ENCODE peak calls at places on chromosomes 3 and 15, in four cellular contexts. U is IMR-90, M is A549, W is GM12878. F is an unnamed sample.

GRCh38 chr3:32157600-32158264 is 51.3 kb downstream of the GPD1L start:
- DNase-seq in W (no peak), M (no peak), U (no peak), F (no peak)

GRCh38 chr3:31754575-31755278 is 222.0 kb downstream of the STT3B start:
- DNase-seq in W (peak), M (no peak), U (no peak), F (no peak)

GRCh38 chr3:178485756-178486155 is 50.5 kb upstream of the KCNMB2 start:
- DNase-seq in U (peak), M (no peak), W (no peak), F (no peak)

GRCh38 chr3:129688310-129688895 is 81.9 kb upstream of the PLXND1 start:
- DNase-seq in M (peak), U (peak), W (no peak), F (no peak)

GRCh38 chr3:1693145-1693544 is 405.5 kb upstream of the CNTN4 start:
- DNase-seq in M (no peak), W (no peak), U (no peak), F (no peak)

GRCh38 chr3:45002680-45003079 is 23.4 kb upstream of the CLEC3B start:
- DNase-seq in U (no peak), W (no peak), M (no peak), F (no peak)

GRCh38 chr3:156148946-156149348 is 28.6 kb downstream of the KCNAB1 start:
- DNase-seq in M (no peak), W (no peak), U (peak), F (peak)

GRCh38 chr3:77475545-77475944 is 435.6 kb downstream of the ROBO2 start:
- DNase-seq in M (no peak), W (no peak), U (no peak), F (no peak)

GRCh38 chr3:30623375-30623774 is 17.0 kb downstream of the TGFBR2 start:
- DNase-seq in M (no peak), W (no peak), U (peak), F (no peak)

GRCh38 chr3:127015282-127016042 is 32.5 kb downstream of the PLXNA1 start:
- DNase-seq in W (peak), U (no peak), M (peak), F (peak)

GRCh38 chr15:22917556-22917955 is 62.6 kb downstream of the CYFIP1 start:
- DNase-seq in W (no peak), U (no peak), M (no peak), F (no peak)

GRCh38 chr3:46564190-46565112 is 1.7 kb downstream of the LRRC2 start:
- DNase-seq in U (no peak), W (no peak), M (no peak), F (no peak)

GRCh38 chr15:24877174-24877573 is 77.6 kb upstream of the SNRPN start:
- DNase-seq in U (peak), W (no peak), M (no peak), F (no peak)

GRCh38 chr15:76312540-76313174 is 1.4 kb upstream of the ETFA start:
- DNase-seq in M (peak), U (peak), W (no peak), F (no peak)

GRCh38 chr3:194103475-194103874 is 32.5 kb upstream of the HES1 start:
- DNase-seq in U (no peak), M (no peak), W (no peak), F (no peak)

GRCh38 chr3:50204804-50205718 is at the start of gene SLC38A3:
- DNase-seq in M (no peak), W (no peak), U (no peak), F (peak)

GRCh38 chr3:176766862-176767261 is 430.4 kb downstream of the TBL1XR1 start:
- DNase-seq in M (no peak), U (no peak), W (no peak), F (no peak)

GRCh38 chr3:47791193-47791855 is 9.6 kb upstream of the SMARCC1 start:
- DNase-seq in M (no peak), W (no peak), U (no peak), F (no peak)
- TF ChIP-seq ELK1 in M (no peak), W (no peak), U (no peak), F (no peak)

DNA sequence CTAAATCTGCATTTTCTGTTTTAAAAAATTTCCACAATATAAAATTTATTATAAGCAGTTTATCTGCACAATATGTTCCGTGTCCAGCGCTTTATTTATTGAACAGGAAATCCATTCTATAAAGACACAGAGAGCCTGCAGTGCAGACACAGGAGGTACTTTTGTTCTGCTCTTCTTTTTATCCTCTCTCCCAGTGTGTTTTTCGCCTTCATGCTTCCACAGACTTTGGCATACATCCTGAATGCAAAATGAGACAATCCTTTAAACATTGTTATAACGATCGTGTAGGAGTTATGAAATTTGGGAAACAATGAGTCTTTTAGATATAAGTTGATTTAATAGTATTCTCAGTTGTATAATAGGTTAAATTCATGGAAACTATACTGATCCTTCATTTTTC is 749.2 kb downstream of the NAALADL2 start:
- DNase-seq in U (no peak), W (no peak), M (no peak), F (no peak)
- TF ChIP-seq ELK1 in U (no peak), W (no peak), M (no peak), F (no peak)

GRCh38 chr15:93929375-93930094 is 301.8 kb upstream of the MCTP2 start:
- DNase-seq in U (peak), M (no peak), W (no peak), F (no peak)
- TF ChIP-seq ELK1 in U (no peak), M (no peak), W (no peak), F (no peak)

GRCh38 chr3:195806211-195806915 is 5.4 kb downstream of the MUC4 start:
- DNase-seq in W (no peak), M (no peak), U (no peak), F (no peak)

GRCh38 chr3:195808741-195809290 is 2.9 kb downstream of the MUC4 start:
- DNase-seq in W (no peak), U (no peak), M (no peak), F (no peak)

GRCh38 chr3:195806916-195807231 is 4.9 kb downstream of the MUC4 start:
- DNase-seq in U (no peak), W (no peak), M (no peak), F (no peak)

GRCh38 chr3:195809291-195809785 is 2.4 kb downstream of the MUC4 start:
- DNase-seq in M (no peak), U (no peak), W (no peak), F (peak)

DNA sequence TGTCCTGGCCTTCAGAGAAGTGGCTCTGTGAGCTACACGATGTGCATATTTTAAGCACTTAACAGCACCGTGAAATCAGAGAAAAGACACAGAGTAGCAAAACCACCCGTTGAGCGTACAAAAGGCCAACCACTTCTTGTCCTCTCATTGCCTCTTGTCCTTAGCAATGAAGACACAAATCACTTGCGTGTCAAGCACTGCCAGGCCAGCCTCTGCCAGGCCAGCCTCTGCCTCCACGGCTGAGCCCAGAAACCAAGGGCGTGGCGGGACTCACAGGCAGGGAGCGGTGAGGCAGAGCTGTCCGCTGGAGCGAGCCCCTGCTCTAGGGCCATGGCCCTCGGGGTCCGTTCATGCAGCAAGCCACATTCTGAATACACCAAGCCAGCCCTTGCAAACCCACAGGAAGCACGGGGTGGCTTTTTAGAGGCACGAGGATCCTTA is 4.0 kb downstream of the MUC4 start:
- DNase-seq in M (no peak), W (no peak), U (no peak), F (no peak)
- TF ChIP-seq ELK1 in M (no peak), W (no peak), U (no peak), F (no peak)

GRCh38 chr3:58577269-58577821 is at the start of gene FAM107A:
- DNase-seq in U (peak), W (no peak), M (peak), F (no peak)
- TF ChIP-seq ELK1 in U (no peak), W (no peak), M (no peak), F (no peak)

DNA sequence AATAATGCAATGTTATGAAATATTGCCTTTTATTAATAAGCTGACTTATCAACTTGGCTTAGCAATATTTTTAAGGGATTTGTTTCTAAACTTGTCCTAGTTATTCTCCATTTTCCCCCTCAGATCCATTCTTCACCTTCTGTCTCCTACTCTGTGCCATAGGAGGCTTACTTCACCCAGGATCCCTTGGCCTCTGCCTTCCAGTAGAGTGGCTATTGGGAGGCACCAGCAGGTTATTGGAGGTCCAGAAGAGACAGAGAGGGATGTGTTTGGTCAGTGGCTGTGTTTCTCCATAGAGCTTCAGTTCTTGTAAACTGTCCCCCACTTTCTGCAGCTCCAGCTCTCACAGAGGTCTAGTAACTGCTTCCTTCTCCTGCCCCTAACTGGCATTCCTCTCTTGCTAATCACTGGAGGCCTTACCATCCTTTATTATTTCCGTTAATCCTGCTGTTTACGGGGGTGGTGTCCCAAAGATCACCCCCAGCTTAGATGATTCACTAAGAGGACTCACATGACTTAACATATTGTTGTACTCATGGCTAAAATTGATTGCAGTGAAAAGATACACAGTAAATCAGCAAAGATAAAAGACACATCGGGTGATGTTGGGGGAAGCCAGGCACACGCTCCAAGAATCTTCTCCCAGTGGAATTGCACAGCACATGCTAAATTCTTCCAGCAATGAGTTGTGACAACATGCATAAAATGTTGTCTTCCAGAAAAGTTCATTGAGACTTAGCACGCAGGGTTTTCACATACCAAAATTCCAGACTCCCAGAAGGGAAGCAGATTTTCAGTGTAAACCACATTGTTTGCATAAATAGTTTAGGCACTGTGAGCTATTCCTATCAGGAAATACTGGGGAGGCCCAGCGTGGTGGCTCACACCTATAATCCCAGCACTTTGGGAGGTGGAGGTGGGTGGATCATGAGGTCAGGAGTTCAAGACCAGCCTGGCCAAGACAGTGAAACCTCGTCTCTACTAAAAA is 67.5 kb downstream of the RPL22L1 start:
- DNase-seq in W (no peak), M (no peak), U (peak), F (peak)
- TF ChIP-seq ELK1 in W (no peak), M (no peak), U (no peak), F (no peak)

DNA sequence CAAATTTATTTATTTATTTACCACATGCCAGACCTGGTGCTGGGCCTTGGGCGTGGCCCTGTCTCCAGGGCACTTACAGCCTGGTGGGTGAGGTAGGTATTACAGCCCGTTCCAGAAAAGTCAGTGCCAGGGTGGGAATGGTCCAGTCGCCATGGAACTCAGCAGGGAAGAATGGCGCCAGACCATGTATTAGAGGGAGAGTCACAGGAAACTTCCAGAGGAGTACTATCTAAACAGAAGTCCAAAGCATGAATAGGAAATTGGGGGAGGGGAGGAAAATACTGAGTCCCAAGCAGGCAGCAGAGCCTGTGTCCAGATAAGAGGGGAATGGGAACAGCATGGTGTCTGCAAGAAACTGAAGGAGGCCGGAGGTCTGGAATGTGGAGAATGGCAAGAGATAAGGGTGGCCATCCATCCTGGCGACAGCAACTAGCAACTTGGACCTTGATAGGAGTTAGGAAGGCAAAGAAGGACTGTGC is 27.0 kb downstream of the SH3BP5 start:
- DNase-seq in M (peak), W (no peak), U (peak), F (peak)
- TF ChIP-seq ELK1 in M (no peak), W (no peak), U (no peak), F (no peak)